ENCODE peak calls at places on chromosomes 12 and 14, in seven cellular contexts. A, U, N, L, C, I and E are unnamed samples. For H4K20me1, the result is how much of the 10 kb centered on the place peaks cover.

GRCh38 chr12:24111591-24111990 is 162.1 kb upstream of the SOX5 start:
- DNase-seq in A (no peak), U (no peak), N (no peak), L (peak), C (peak), I (no peak), E (peak)

GRCh38 chr12:99879439-99879838 is 105.3 kb downstream of the ANKS1B start:
- DNase-seq in A (no peak), U (no peak), N (no peak), L (no peak), C (no peak), I (no peak), E (no peak)

GRCh38 chr12:116370004-116370404 is 92.5 kb upstream of the MED13L start:
- DNase-seq in A (no peak), U (no peak), N (no peak), L (peak), C (peak), I (no peak), E (peak)

GRCh38 chr14:52325632-52326031 is 11.5 kb downstream of the PTGER2 start:
- DNase-seq in A (no peak), U (no peak), N (no peak), L (peak), C (peak), I (no peak), E (no peak)

GRCh38 chr12:13101854-13102375 is 1.6 kb downstream of the GSG1 start:
- DNase-seq in A (peak), U (no peak), N (peak), L (peak), C (peak), I (no peak), E (peak)

GRCh38 chr12:57621497-57622292 is 10.5 kb downstream of the ARHGEF25 start:
- DNase-seq in A (peak), U (no peak), N (peak), L (no peak), C (peak), I (peak), E (peak)

GRCh38 chr12:19440019-19440858 is 947 bp downstream of the AEBP2 start:
- DNase-seq in A (peak), U (no peak), N (peak), L (peak), C (peak), I (peak), E (peak)

GRCh38 chr12:77344651-77345050 is 279.3 kb upstream of the E2F7 start:
- DNase-seq in A (no peak), U (no peak), N (no peak), L (no peak), C (no peak), I (no peak), E (no peak)

GRCh38 chr14:102481791-102482238 is 27.8 kb downstream of the ANKRD9 start:
- DNase-seq in A (peak), U (no peak), N (no peak), L (no peak), C (peak), I (no peak), E (peak)

GRCh38 chr14:50303744-50304471 is 8.1 kb downstream of the L2HGDH start:
- DNase-seq in A (no peak), U (no peak), N (no peak), L (peak), C (no peak), I (no peak), E (peak)

GRCh38 chr14:90447720-90448497 is 51.1 kb downstream of the CALM1 start:
- DNase-seq in A (no peak), U (no peak), N (peak), L (no peak), C (no peak), I (no peak), E (no peak)

GRCh38 chr14:78399316-78399889 is 229.2 kb downstream of the NRXN3 start:
- DNase-seq in A (peak), U (no peak), N (peak), L (peak), C (no peak), I (no peak), E (peak)

GRCh38 chr14:101122114-101122854 is 218.8 kb upstream of the RTL1 start:
- DNase-seq in A (no peak), U (no peak), N (no peak), L (no peak), C (peak), I (no peak), E (no peak)
- H3K4me2 ChIP-seq in A (no peak), U (no peak), N (no peak), L (no peak), C (no peak), I (no peak), E (no peak)

GRCh38 chr12:74581439-74581838 is 43.8 kb downstream of the ATXN7L3B start:
- DNase-seq in A (no peak), U (no peak), N (no peak), L (no peak), C (no peak), I (no peak), E (no peak)

DNA sequence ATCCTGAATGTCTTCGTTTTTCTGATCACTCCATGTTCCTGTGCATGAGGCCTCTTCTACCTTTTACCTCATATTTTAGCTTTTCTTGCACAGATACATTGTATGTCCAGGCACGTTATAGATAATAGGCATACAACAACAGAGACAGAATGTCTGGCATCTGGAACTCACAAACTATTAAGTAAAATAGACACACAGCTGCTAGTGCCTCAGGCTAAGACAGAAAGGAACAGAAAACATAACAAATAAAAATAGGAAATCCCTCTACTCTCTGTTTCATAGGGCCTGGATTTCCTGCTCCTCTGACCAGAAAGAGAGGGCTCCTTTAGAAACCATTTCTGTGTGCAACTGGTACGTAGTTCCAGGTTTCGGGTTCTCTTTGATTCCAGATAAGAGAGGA is 48.6 kb downstream of the ATXN7L3B start:
- DNase-seq in A (no peak), U (no peak), N (no peak), L (no peak), C (no peak), I (no peak), E (no peak)
- H3K27ac ChIP-seq in A (no peak), U (no peak), N (no peak), L (no peak), C (no peak), I (no peak), E (no peak)

GRCh38 chr14:89388853-89389252 is 28.2 kb downstream of the FOXN3 start:
- DNase-seq in A (peak), U (no peak), N (no peak), L (peak), C (peak), I (no peak), E (peak)
- H4K20me1 ChIP-seq in A (under half), U (under half), N (under half), L (under half), C (under half), I (under half), E (under half)

DNA sequence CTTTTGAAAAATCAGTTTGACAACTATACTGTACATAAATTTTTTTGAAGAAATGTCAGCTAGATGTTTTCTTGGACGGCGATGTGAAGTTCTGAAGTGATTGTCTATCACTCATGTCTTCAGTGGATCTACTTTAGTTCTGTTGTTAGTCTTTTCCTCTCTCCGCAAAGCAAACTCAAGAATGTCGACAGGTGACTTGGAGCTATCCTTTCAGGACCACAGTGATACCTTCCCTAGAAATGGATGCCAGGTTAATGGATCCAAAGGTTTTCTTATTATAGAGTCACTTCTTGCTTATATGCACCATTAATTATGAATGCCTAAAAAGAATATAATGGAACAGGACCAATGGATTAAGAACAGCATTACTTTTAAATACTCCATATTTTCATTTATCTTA is 1.2 kb downstream of the PTPRO start:
- DNase-seq in A (no peak), U (no peak), N (no peak), L (no peak), C (peak), I (no peak), E (no peak)
- H3K4me2 ChIP-seq in A (no peak), U (peak), N (no peak), L (no peak), C (no peak), I (no peak), E (no peak)

GRCh38 chr12:110869035-110869434 is 22.2 kb downstream of the CCDC63 start:
- DNase-seq in A (no peak), U (no peak), N (no peak), L (no peak), C (no peak), I (no peak), E (no peak)
- H3K27ac ChIP-seq in A (no peak), U (no peak), N (no peak), L (no peak), C (no peak), I (no peak), E (no peak)

GRCh38 chr12:96235497-96235826 is 41.3 kb downstream of the ELK3 start:
- DNase-seq in A (no peak), U (no peak), N (no peak), L (no peak), C (no peak), I (no peak), E (no peak)

GRCh38 chr12:96233941-96234461 is 39.8 kb downstream of the ELK3 start:
- DNase-seq in A (no peak), U (no peak), N (no peak), L (peak), C (peak), I (no peak), E (peak)

GRCh38 chr12:96233168-96233567 is 39.0 kb downstream of the ELK3 start:
- DNase-seq in A (no peak), U (no peak), N (no peak), L (no peak), C (no peak), I (no peak), E (no peak)

GRCh38 chr12:96236221-96236822 is 42.1 kb downstream of the ELK3 start:
- DNase-seq in A (no peak), U (no peak), N (no peak), L (peak), C (peak), I (no peak), E (peak)

DNA sequence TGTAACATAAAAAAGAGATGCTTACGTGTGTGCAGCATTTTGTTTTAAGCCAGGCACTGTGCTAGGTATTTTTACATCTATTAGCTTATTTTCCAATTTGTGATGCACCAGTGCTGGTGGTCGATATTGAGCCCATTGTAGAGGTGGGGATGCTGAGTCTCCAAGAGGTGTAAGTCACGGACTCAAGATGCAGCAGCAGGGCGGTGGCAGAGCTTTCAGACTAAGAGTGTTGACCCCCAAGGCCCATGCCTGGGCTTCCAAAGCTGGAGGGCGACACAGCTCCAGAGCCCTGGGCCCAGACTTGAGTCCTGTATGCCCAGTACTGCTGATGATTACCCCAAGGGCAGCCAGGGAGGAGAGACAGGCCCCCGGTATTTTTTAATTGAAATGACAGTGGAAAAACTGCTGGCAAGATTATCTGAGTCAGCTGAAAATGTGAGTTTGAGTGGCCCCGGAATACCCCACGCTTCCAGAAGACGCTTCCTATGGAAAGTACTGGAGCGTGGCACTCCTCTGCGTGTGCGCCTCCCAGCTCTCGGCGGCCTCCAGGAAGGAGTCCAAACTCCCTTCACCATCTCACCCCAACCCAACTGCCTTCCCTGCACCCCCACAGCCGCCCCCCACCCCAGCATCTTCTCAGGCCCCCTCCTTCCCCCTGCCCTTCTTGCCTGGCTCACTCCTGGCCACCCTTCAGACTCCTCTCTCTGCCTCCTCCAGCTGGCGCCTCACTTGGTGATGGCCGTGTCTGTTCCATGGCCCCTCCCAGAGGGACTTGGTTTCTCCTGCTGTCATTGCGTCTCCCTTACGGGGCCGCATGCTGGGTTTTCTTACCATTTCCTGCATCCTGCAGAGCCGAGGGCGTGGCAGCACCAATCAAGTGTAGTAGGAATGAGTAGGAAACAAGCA is 40.7 kb downstream of the ELK3 start:
- DNase-seq in A (no peak), U (no peak), N (no peak), L (no peak), C (no peak), I (no peak), E (no peak)
- H4K20me1 ChIP-seq in A (under half), U (under half), N (under half), L (under half), C (under half), I (under half), E (under half)

GRCh38 chr12:64083285-64084210 is 138.5 kb downstream of the KICS2 start:
- DNase-seq in A (peak), U (no peak), N (no peak), L (peak), C (peak), I (no peak), E (peak)

GRCh38 chr12:64081020-64081419 is 141.1 kb downstream of the KICS2 start:
- DNase-seq in A (no peak), U (no peak), N (no peak), L (no peak), C (no peak), I (no peak), E (no peak)

GRCh38 chr12:64080319-64081008 is 141.6 kb downstream of the KICS2 start:
- DNase-seq in A (peak), U (no peak), N (no peak), L (no peak), C (no peak), I (no peak), E (no peak)

GRCh38 chr12:64085154-64085553 is 136.9 kb downstream of the KICS2 start:
- DNase-seq in A (no peak), U (no peak), N (no peak), L (no peak), C (no peak), I (no peak), E (no peak)

GRCh38 chr12:64082866-64083268 is 139.2 kb downstream of the KICS2 start:
- DNase-seq in A (no peak), U (no peak), N (no peak), L (no peak), C (no peak), I (no peak), E (no peak)
- H3K4me2 ChIP-seq in A (peak), U (no peak), N (no peak), L (peak), C (peak), I (no peak), E (peak)

DNA sequence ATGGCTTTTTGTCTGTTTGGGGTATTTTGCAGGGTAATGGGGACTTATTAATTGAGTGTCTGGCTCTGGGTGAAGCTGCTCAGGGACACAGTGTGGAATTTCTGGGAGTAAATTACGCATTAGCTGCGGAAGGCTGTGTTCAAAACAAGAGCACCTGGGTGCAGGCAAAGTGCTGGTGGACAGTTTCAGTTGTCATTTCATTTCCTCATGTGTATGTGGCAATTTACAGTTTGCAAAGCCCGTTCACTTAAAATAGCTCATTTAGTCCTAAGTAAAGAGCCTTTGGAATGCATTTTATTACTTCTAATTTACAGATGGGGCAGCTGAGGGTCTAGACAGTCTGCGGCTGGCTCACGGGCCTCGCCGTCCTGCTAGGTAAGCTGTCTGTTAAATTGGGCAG is 546.8 kb downstream of the BCL11B start:
- DNase-seq in A (no peak), U (no peak), N (peak), L (no peak), C (no peak), I (no peak), E (no peak)
- H3K27ac ChIP-seq in A (no peak), U (no peak), N (peak), L (no peak), C (no peak), I (no peak), E (no peak)

GRCh38 chr14:99183311-99183710 is 88.7 kb downstream of the BCL11B start:
- DNase-seq in A (no peak), U (no peak), N (no peak), L (no peak), C (peak), I (no peak), E (no peak)

GRCh38 chr14:99181804-99182520 is 90.0 kb downstream of the BCL11B start:
- DNase-seq in A (no peak), U (no peak), N (no peak), L (no peak), C (peak), I (no peak), E (no peak)

GRCh38 chr14:99185436-99186068 is 86.4 kb downstream of the BCL11B start:
- DNase-seq in A (no peak), U (no peak), N (no peak), L (no peak), C (peak), I (no peak), E (no peak)

GRCh38 chr14:99182548-99183115 is 89.4 kb downstream of the BCL11B start:
- DNase-seq in A (no peak), U (no peak), N (no peak), L (no peak), C (peak), I (no peak), E (no peak)

GRCh38 chr14:99183716-99184115 is 88.3 kb downstream of the BCL11B start:
- DNase-seq in A (no peak), U (no peak), N (no peak), L (no peak), C (peak), I (no peak), E (no peak)
- H4K20me1 ChIP-seq in A (under half), U (under half), N (under half), L (under half), C (under half), I (under half), E (under half)